ENCODE peak calls at places on chromosome 12, in five cellular contexts. I, G, J, N and F are unnamed samples.

GRCh38 chr12:104519190-104519857 is 62.6 kb downstream of the CHST11 start:
- DNase-seq in I (peak; percentile 37), G (no peak), J (no peak), N (no peak), F (no peak)

GRCh38 chr12:12736759-12737676 is 19.9 kb downstream of the CDKN1B start:
- DNase-seq in I (peak; percentile 30), G (no peak), J (peak; percentile 64), N (no peak), F (peak; percentile 79)

GRCh38 chr12:30484658-30485057 is 211.0 kb downstream of the IPO8 start:
- DNase-seq in I (no peak), G (no peak), J (no peak), N (no peak), F (no peak)

GRCh38 chr12:30417697-30418231 is 277.9 kb downstream of the IPO8 start:
- DNase-seq in I (no peak), G (no peak), J (no peak), N (peak; percentile 66), F (peak; percentile 31)

GRCh38 chr12:9049520-9050133 is 60.3 kb downstream of the KLRG1 start:
- DNase-seq in I (no peak), G (no peak), J (peak; percentile 66), N (peak; percentile 33), F (no peak)

GRCh38 chr12:114686421-114687268 is 2.7 kb upstream of the TBX3 start:
- DNase-seq in I (no peak), G (no peak), J (no peak), N (no peak), F (no peak)

GRCh38 chr12:52687527-52688385 is 7.5 kb upstream of the KRT1 start:
- DNase-seq in I (no peak), G (no peak), J (no peak), N (no peak), F (no peak)

GRCh38 chr12:33708935-33709334 is 269.3 kb upstream of the SYT10 start:
- DNase-seq in I (no peak), G (no peak), J (no peak), N (no peak), F (no peak)